ENCODE peak calls at places on chromosome 3, in eight cellular contexts. G is AG04450, F is WERI-Rb-1, Q is body of pancreas, Y is DND-41, K is psoas muscle, L is coronary artery, R is caudate nucleus. I is an unnamed sample.

GRCh38 chr3:141544697-141545096 is 57.9 kb downstream of the RASA2 start:
- DNase-seq in F (no peak), L (no peak), K (no peak), Q (no peak), R (no peak), G (no peak), Y (peak), I (no peak)

GRCh38 chr3:163561151-163561550 is 1517.1 kb downstream of the SI start:
- DNase-seq in Y (no peak), R (no peak), F (no peak), L (no peak), K (no peak), Q (no peak), G (no peak), I (no peak)

GRCh38 chr3:146465713-146466465 is 3.5 kb downstream of the PLSCR2 start:
- DNase-seq in R (no peak), F (no peak), Y (no peak), Q (no peak), G (no peak), L (no peak), K (no peak), I (no peak)

GRCh38 chr3:101154386-101154785 is 161.2 kb upstream of the ABI3BP start:
- DNase-seq in Q (no peak), Y (no peak), L (no peak), F (no peak), K (no peak), G (no peak), R (no peak), I (no peak)

GRCh38 chr3:42683875-42684593 is 1.3 kb upstream of the KLHL40 start:
- DNase-seq in R (peak), L (peak), K (peak), G (peak), Y (no peak), F (peak), Q (no peak), I (no peak)

GRCh38 chr3:170497197-170497596 is 78.5 kb downstream of the CLDN11 start:
- DNase-seq in L (no peak), G (no peak), Y (no peak), K (no peak), R (no peak), F (no peak), Q (no peak), I (no peak)

GRCh38 chr3:197371521-197372075 is 73.2 kb upstream of the DLG1 start:
- DNase-seq in K (no peak), R (no peak), Q (no peak), L (no peak), F (peak), G (no peak), Y (no peak), I (no peak)

GRCh38 chr3:118809696-118810498 is 224.7 kb downstream of the IGSF11 start:
- DNase-seq in R (no peak), Q (no peak), G (no peak), F (no peak), L (no peak), K (no peak), Y (no peak), I (no peak)

GRCh38 chr3:157204431-157204830 is 44.5 kb upstream of the CCNL1 start:
- DNase-seq in F (no peak), K (no peak), Q (no peak), L (no peak), R (no peak), G (peak), Y (no peak), I (no peak)

GRCh38 chr3:14222900-14223594 is 44.4 kb downstream of the LSM3 start:
- DNase-seq in K (no peak), Y (no peak), G (no peak), L (no peak), R (no peak), Q (no peak), F (no peak), I (no peak)

GRCh38 chr3:73453676-73454075 is 171.1 kb downstream of the PDZRN3 start:
- DNase-seq in Y (no peak), K (no peak), G (no peak), L (no peak), R (no peak), Q (no peak), F (no peak), I (no peak)

GRCh38 chr3:106589306-106589942 is 720.6 kb upstream of the CBLB start:
- DNase-seq in Y (no peak), Q (no peak), R (no peak), G (no peak), L (no peak), K (no peak), F (no peak), I (no peak)
- H3K27ac ChIP-seq in Y (no peak), Q (no peak), R (no peak), G (no peak), L (no peak), K (no peak), F (no peak), I (no peak)

DNA sequence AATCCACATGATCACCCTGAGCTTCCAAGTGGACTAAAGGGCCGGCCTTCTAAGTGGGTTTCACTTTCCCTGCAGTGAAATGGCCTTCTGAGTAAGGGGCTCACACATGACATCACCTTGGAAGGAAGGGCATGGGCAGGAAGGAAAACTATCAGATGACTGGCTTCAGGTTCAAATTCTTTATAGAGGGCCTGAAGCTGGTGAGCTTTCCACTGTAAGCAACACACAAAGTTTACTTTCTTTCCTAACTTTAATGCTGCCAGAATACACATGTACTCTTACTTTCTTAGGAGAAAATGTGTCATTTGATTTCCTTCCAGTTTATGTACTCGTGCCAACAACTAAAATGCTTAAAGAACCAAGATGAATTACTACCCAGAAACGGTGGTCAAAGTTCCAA is 475.6 kb downstream of the FOXP1 start:
- DNase-seq in L (no peak), R (no peak), K (no peak), F (no peak), Q (no peak), G (no peak), Y (no peak), I (no peak)
- H3K27ac ChIP-seq in L (peak), R (no peak), K (no peak), F (no peak), Q (peak), G (no peak), Y (peak), I (peak)

GRCh38 chr3:127114337-127115070 is 78.4 kb upstream of the PRR23E start:
- DNase-seq in Q (no peak), Y (no peak), R (no peak), K (no peak), G (no peak), L (peak), F (no peak), I (no peak)

GRCh38 chr3:127115691-127116351 is 77.1 kb upstream of the PRR23E start:
- DNase-seq in F (no peak), G (no peak), R (no peak), K (no peak), Q (no peak), Y (no peak), L (peak), I (no peak)

GRCh38 chr3:127112796-127113570 is 79.9 kb upstream of the PRR23E start:
- DNase-seq in R (no peak), G (no peak), L (no peak), Q (no peak), K (no peak), Y (no peak), F (no peak), I (no peak)

GRCh38 chr3:127110982-127111693 is 81.8 kb upstream of the PRR23E start:
- DNase-seq in Y (no peak), K (no peak), Q (no peak), R (no peak), F (no peak), L (no peak), G (no peak), I (no peak)

GRCh38 chr3:127113571-127113891 is 79.4 kb upstream of the PRR23E start:
- DNase-seq in R (no peak), L (peak), Q (no peak), G (no peak), F (no peak), Y (no peak), K (no peak), I (no peak)
- H3K27ac ChIP-seq in R (no peak), L (no peak), Q (no peak), G (no peak), F (no peak), Y (no peak), K (no peak), I (no peak)

DNA sequence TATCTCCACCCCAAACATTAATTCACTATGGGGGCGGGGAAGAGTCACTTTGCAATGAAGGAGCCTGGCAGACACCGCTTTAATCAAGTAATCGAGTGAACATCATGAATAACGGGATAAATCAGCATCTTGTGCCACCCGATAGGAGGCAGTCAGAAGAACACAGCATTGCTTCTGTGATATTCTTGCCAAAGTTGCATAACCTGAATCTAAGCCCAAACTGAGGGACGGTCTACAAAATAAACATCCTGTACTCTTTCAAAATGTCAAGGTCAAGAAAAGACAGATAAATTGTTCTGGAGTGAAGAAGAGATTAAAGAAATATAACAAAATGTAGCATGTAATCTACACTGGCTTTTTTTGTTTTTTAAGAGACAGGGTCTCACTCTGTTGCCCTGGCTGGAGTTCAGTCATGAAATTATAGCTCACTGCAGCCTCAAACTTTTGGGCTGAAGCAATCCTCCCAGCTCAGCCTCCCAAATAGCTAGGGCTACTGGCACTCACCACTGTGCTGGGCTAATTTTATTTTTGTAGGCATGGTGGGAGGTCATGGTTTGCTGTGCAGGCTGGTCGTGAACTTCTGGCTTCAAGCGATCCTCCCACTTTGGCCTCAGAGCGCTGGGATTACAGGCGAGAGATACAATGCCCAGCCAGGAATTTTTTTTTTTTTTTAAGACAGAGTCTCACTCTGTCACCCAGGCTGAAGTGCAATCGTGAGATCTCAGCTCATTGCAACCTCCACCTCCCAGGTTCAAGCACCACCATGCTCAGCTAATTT is 20.1 kb upstream of the VWA5B2 start:
- DNase-seq in Y (no peak), K (no peak), Q (no peak), R (no peak), G (no peak), L (no peak), F (no peak), I (no peak)
- H3K27ac ChIP-seq in Y (no peak), K (no peak), Q (no peak), R (no peak), G (no peak), L (no peak), F (no peak), I (no peak)

GRCh38 chr3:61928776-61929175 is 367.4 kb downstream of the PTPRG start:
- DNase-seq in K (no peak), Y (no peak), Q (no peak), R (no peak), G (no peak), L (no peak), F (no peak), I (no peak)
- H3K27ac ChIP-seq in K (peak), Y (no peak), Q (no peak), R (no peak), G (no peak), L (peak), F (no peak), I (no peak)

DNA sequence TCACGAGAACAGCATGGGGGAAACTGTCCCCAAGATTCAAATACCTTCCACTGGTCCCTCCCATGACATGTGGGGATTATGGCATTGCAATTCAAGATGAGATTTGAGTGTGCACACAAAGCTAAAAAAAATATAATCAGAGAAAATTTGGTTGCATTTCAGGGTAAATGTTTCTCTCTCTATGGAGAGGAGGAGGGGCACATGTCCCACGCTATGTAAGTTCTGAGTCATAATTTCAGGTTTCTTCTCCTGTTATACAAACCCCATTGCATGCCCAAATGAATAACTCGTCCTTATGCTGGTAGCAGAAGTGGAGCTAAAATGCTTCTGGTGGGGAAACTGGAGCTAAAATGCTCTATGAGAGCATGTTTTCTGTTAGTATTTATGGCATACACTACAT is 209.7 kb upstream of the DCBLD2 start:
- DNase-seq in K (no peak), R (no peak), Q (no peak), Y (no peak), L (no peak), F (no peak), G (no peak), I (no peak)
- H3K27ac ChIP-seq in K (no peak), R (no peak), Q (no peak), Y (no peak), L (no peak), F (no peak), G (no peak), I (no peak)

GRCh38 chr3:47083786-47084185 is 80.1 kb downstream of the SETD2 start:
- DNase-seq in F (no peak), Q (no peak), Y (no peak), K (no peak), R (no peak), L (no peak), G (no peak), I (no peak)
- H3K27ac ChIP-seq in F (no peak), Q (no peak), Y (no peak), K (no peak), R (no peak), L (no peak), G (no peak), I (no peak)

DNA sequence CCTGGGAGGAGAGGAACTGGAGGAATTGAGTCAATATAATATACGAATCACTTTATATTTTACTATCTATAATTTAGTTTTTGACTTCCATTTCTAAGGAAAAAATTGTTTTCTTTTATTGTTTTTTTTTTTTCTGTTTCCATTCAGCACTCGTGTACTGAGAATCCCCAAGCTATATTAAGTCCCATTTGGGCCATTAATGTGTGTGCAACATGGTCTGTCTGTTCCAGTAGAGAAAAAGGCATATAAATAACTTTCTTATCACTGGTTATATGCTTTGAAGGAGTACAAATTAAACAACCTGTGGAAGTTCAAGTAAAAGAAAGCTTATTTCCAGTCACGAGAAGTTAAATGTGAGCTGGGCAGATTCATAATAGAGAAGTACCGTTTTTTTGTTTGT is 498.9 kb upstream of the TPRG1 start:
- DNase-seq in R (no peak), Q (no peak), Y (no peak), K (no peak), G (no peak), L (no peak), F (no peak), I (no peak)
- H3K27ac ChIP-seq in R (no peak), Q (no peak), Y (no peak), K (no peak), G (no peak), L (no peak), F (no peak), I (no peak)

DNA sequence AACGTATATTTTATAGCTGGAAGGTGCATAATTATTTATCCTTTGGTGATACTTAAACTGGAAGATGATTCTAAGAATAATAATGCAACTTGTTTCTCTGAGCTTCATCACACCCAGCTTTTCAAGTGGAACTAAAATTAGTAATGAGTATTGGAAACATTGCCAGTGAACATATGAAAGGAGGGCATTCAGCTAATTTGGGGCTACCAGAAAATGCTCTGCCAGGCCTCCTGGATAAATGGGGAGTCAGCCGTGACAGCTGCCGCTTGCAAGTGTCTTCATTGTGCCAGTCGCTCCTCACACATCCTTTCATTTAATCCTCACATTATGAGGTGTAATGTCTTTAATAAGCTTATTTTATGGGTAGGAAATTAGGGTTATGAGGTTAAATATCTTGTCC is 155.6 kb downstream of the PLCL2 start:
- DNase-seq in F (no peak), R (no peak), L (no peak), Y (no peak), K (no peak), Q (no peak), G (no peak), I (no peak)
- H3K27ac ChIP-seq in F (no peak), R (no peak), L (no peak), Y (no peak), K (peak), Q (no peak), G (no peak), I (no peak)

GRCh38 chr3:20669675-20670074 is 483.7 kb upstream of the SGO1 start:
- DNase-seq in Y (no peak), L (no peak), F (no peak), Q (no peak), G (no peak), K (no peak), R (no peak), I (no peak)
- H3K27ac ChIP-seq in Y (no peak), L (no peak), F (no peak), Q (no peak), G (no peak), K (peak), R (no peak), I (no peak)